ENCODE peak calls at places on chromosomes 1 and 21, in seven cellular contexts. B, R, V, U, T, N and I are unnamed samples.

GRCh38 chr1:156516821-156517220 is 16.2 kb upstream of the MEF2D start:
- DNase-seq in N (no peak), T (no peak), V (no peak), U (no peak), B (no peak), R (no peak), I (no peak)

GRCh38 chr1:63797056-63797726 is 23.4 kb downstream of the ROR1 start:
- DNase-seq in B (peak; percentile 39), V (no peak), U (no peak), T (no peak), R (no peak), N (no peak), I (no peak)

GRCh38 chr1:31576201-31576669 is at the start of gene TINAGL1:
- DNase-seq in B (no peak), U (no peak), N (no peak), V (no peak), T (no peak), R (peak; percentile 85), I (no peak)

GRCh38 chr1:119853155-119853554 is 41.9 kb upstream of the REG4 start:
- DNase-seq in U (no peak), N (no peak), T (no peak), V (no peak), B (no peak), R (no peak), I (no peak)

GRCh38 chr1:16420719-16421118 is 16.5 kb downstream of the SPATA21 start:
- DNase-seq in B (no peak), N (no peak), T (peak; percentile 43), V (no peak), R (no peak), U (no peak), I (peak; percentile 72)

GRCh38 chr1:243254233-243254926 is 701 bp downstream of the CEP170 start:
- DNase-seq in V (peak; percentile 54), N (peak; percentile 35), R (peak; percentile 89), U (peak; percentile 65), B (peak; percentile 64), T (peak; percentile 36), I (peak; percentile 63)

GRCh38 chr21:14382486-14382834 is 486 bp downstream of the HSPA13 start:
- DNase-seq in N (no peak), V (no peak), U (peak; percentile 43), R (no peak), B (peak; percentile 42), T (no peak), I (no peak)

GRCh38 chr1:216346521-216346920 is 76.7 kb downstream of the USH2A start:
- DNase-seq in B (no peak), U (no peak), R (no peak), V (no peak), T (no peak), N (no peak), I (no peak)

GRCh38 chr1:110102081-110102480 is 10.2 kb upstream of the UBL4B start:
- DNase-seq in B (no peak), N (no peak), T (no peak), V (no peak), R (no peak), U (no peak), I (peak; percentile 58)

GRCh38 chr1:85581138-85581801 is 709 bp downstream of the CCN1 start:
- DNase-seq in N (peak; percentile 76), U (peak; percentile 94), T (no peak), B (peak; percentile 67), V (peak; percentile 88), R (peak; percentile 92), I (peak; percentile 69)

GRCh38 chr1:234000557-234001081 is 96.1 kb downstream of the SLC35F3 start:
- DNase-seq in U (no peak), B (no peak), T (no peak), V (no peak), R (no peak), N (no peak), I (no peak)

GRCh38 chr1:43708006-43708412 is 673 bp downstream of the ST3GAL3 start:
- DNase-seq in N (no peak), V (no peak), U (peak; percentile 33), R (no peak), B (peak; percentile 36), T (no peak), I (no peak)

GRCh38 chr1:119743776-119744597 is 24.7 kb downstream of the HMGCS2 start:
- DNase-seq in R (no peak), V (peak; percentile 52), N (peak; percentile 31), U (peak; percentile 79), T (peak; percentile 9), B (peak; percentile 68), I (peak; percentile 76)

GRCh38 chr1:94396356-94396755 is 21.8 kb upstream of the ABCD3 start:
- DNase-seq in B (no peak), T (no peak), V (peak; percentile 34), R (no peak), U (peak; percentile 14), N (no peak), I (no peak)

GRCh38 chr1:232259333-232259732 is 370.6 kb downstream of the SIPA1L2 start:
- DNase-seq in T (no peak), V (no peak), U (no peak), N (no peak), R (no peak), B (no peak), I (no peak)

GRCh38 chr1:183185941-183186490 is at the start of gene LAMC2:
- DNase-seq in V (peak; percentile 70), B (no peak), R (peak; percentile 81), U (no peak), N (peak; percentile 58), T (no peak), I (peak; percentile 40)

GRCh38 chr1:169081503-169082123 is 24.9 kb upstream of the ATP1B1 start:
- DNase-seq in V (no peak), B (no peak), N (no peak), T (no peak), R (no peak), U (no peak), I (no peak)

GRCh38 chr1:115879977-115880376 is 39.1 kb upstream of the NHLH2 start:
- DNase-seq in N (no peak), V (no peak), U (no peak), B (no peak), R (no peak), T (no peak), I (no peak)
- TF ChIP-seq CTCF in N (no peak), V (no peak), U (no peak), B (no peak), R (no peak), T (no peak), I (no peak)

DNA sequence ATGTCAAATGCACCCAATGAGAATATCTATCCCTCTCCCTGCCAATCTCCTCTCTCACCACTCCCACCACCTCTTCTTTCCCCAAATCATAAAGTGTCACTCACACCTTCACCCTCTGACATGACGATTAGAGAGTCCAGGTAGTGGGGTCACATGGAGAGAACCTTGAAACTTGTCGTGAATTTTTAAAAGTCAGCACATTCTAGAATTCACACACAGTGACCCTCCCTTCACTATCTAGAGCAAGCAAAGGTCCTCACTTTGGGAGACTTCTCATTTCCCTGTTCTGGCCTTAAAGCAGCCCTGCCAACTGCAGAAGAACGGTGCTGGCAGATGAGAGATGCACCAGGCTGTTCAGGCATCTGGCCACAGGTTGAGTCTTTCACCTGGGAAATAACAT is 61.9 kb downstream of the CD34 start:
- DNase-seq in V (no peak), R (no peak), T (no peak), B (no peak), U (no peak), N (no peak), I (no peak)
- TF ChIP-seq CTCF in V (no peak), R (no peak), T (no peak), B (no peak), U (no peak), N (no peak), I (no peak)

DNA sequence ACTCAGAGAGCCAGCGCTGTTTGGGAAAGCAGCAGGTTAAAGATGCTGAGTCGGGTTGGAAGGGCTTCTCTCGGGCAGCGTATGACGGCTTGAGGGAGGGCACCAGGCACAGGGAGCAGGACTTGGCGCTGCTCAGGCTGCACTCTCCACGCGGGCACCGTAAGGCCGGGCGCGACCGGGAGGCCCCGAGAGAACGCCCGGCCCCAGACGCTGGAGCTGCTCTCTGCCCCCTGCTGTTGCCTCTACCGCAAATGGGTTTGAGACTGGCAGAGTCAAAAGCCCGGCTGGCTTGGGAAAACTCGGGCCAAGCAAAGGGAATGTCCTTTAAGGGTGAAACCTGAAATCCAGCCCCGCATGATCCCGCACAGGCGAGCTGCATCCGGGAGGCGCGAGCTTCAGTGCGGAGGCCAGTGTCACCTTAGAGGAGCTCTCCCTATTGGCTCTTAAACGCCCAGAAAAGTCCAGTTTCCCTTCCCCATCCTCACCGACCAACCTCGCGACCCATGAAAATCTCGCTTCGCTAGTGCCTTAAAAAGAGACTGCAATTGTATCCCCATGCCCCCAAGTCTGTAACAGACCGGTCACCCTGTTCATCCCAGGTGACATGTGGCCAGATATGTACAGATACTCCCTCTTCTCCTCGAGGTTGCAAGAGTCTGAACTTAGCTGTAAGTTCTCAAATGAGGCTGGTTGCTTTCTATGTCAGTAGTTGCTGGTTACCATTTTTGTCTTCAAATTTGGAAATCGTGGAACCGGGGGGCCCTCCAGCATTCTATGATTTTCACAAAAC is 1.1 kb downstream of the PRRX1 start:
- DNase-seq in U (peak; percentile 74), V (peak; percentile 53), N (no peak), T (no peak), R (no peak), B (peak; percentile 69), I (peak; percentile 37)
- TF ChIP-seq CTCF in U (peak; percentile 40), V (no peak), N (peak; percentile 23), T (no peak), R (no peak), B (peak; percentile 41), I (no peak)

GRCh38 chr21:25283720-25284119 is 323.6 kb downstream of the MRPL39 start:
- DNase-seq in B (peak; percentile 48), U (peak; percentile 57), R (no peak), V (peak; percentile 36), T (no peak), N (no peak), I (peak; percentile 2)
- TF ChIP-seq CTCF in B (peak; percentile 59), U (peak; percentile 58), R (peak; percentile 38), V (peak; percentile 27), T (no peak), N (peak; percentile 58), I (no peak)

GRCh38 chr1:152072311-152072710 is 16.6 kb downstream of the TCHHL1 start:
- DNase-seq in U (no peak), B (no peak), N (no peak), V (no peak), R (no peak), T (no peak), I (no peak)
- TF ChIP-seq CTCF in U (no peak), B (no peak), N (no peak), V (no peak), R (no peak), T (no peak), I (no peak)

GRCh38 chr1:244657421-244657820 is 4.5 kb downstream of the DESI2 start:
- DNase-seq in B (no peak), V (no peak), T (no peak), N (no peak), U (no peak), R (no peak), I (no peak)
- TF ChIP-seq CTCF in B (no peak), V (no peak), T (no peak), N (no peak), U (no peak), R (no peak), I (no peak)